ENCODE peak calls at places on chromosomes 16 and 17, in six cellular contexts. One of them, this sample, is unnamed.

GRCh38 chr16:76976101-76976500 is 214.9 kb upstream of the MON1B start:
- DNase-seq in endothelial cell of umbilical vein: no peak
- DNase-seq in hepatocyte: no peak
- DNase-seq in fibroblast of lung: no peak
- DNase-seq in mammary epithelial cell: no peak
- DNase-seq in PC-3: no peak
- DNase-seq in this sample: no peak

GRCh38 chr16:85526132-85526731 is 86.9 kb upstream of the GSE1 start:
- DNase-seq in endothelial cell of umbilical vein: no peak
- DNase-seq in hepatocyte: no peak
- DNase-seq in fibroblast of lung: peak; percentile 43
- DNase-seq in mammary epithelial cell: no peak
- DNase-seq in PC-3: no peak
- DNase-seq in this sample: no peak

GRCh38 chr17:337453-337852 is 15.2 kb downstream of the RPH3AL start:
- DNase-seq in endothelial cell of umbilical vein: no peak
- DNase-seq in hepatocyte: no peak
- DNase-seq in fibroblast of lung: no peak
- DNase-seq in mammary epithelial cell: no peak
- DNase-seq in PC-3: no peak
- DNase-seq in this sample: no peak

GRCh38 chr16:4260360-4260759 is 12.5 kb downstream of the TFAP4 start:
- DNase-seq in endothelial cell of umbilical vein: no peak
- DNase-seq in hepatocyte: no peak
- DNase-seq in fibroblast of lung: no peak
- DNase-seq in mammary epithelial cell: no peak
- DNase-seq in PC-3: no peak
- DNase-seq in this sample: no peak

GRCh38 chr16:19607610-19608280 is 52.2 kb downstream of the VPS35L start:
- DNase-seq in endothelial cell of umbilical vein: peak; percentile 41
- DNase-seq in hepatocyte: peak; percentile 32
- DNase-seq in fibroblast of lung: peak; percentile 84
- DNase-seq in mammary epithelial cell: no peak
- DNase-seq in PC-3: peak; percentile 87
- DNase-seq in this sample: no peak

GRCh38 chr17:43905985-43906852 is 1.1 kb downstream of the MPP2 start:
- DNase-seq in endothelial cell of umbilical vein: no peak
- DNase-seq in hepatocyte: peak; percentile 84
- DNase-seq in fibroblast of lung: peak; percentile 65
- DNase-seq in mammary epithelial cell: no peak
- DNase-seq in PC-3: no peak
- DNase-seq in this sample: no peak

GRCh38 chr16:6190756-6191155 is 1093.2 kb upstream of the EEF2KMT start:
- DNase-seq in endothelial cell of umbilical vein: no peak
- DNase-seq in hepatocyte: no peak
- DNase-seq in fibroblast of lung: no peak
- DNase-seq in mammary epithelial cell: no peak
- DNase-seq in PC-3: no peak
- DNase-seq in this sample: no peak

GRCh38 chr16:56866955-56867830 is 2.2 kb downstream of the SLC12A3 start:
- DNase-seq in endothelial cell of umbilical vein: peak; percentile 57
- DNase-seq in hepatocyte: peak; percentile 77
- DNase-seq in fibroblast of lung: peak; percentile 50
- DNase-seq in mammary epithelial cell: peak; percentile 19
- DNase-seq in PC-3: peak; percentile 65
- DNase-seq in this sample: no peak

GRCh38 chr17:2814499-2815341 is 18.5 kb downstream of the RAP1GAP2 start:
- DNase-seq in endothelial cell of umbilical vein: no peak
- DNase-seq in hepatocyte: no peak
- DNase-seq in fibroblast of lung: peak; percentile 11
- DNase-seq in mammary epithelial cell: peak; percentile 28
- DNase-seq in PC-3: peak; percentile 44
- DNase-seq in this sample: no peak

GRCh38 chr17:82314721-82315605 is 2.4 kb downstream of the CD7 start:
- DNase-seq in endothelial cell of umbilical vein: no peak
- DNase-seq in hepatocyte: no peak
- DNase-seq in fibroblast of lung: no peak
- DNase-seq in mammary epithelial cell: no peak
- DNase-seq in PC-3: no peak
- DNase-seq in this sample: no peak

GRCh38 chr17:32591428-32591827 is 104.6 kb downstream of the CDK5R1 start:
- DNase-seq in endothelial cell of umbilical vein: no peak
- DNase-seq in hepatocyte: no peak
- DNase-seq in fibroblast of lung: no peak
- DNase-seq in mammary epithelial cell: no peak
- DNase-seq in PC-3: no peak
- DNase-seq in this sample: no peak

GRCh38 chr16:75306102-75306762 is 54.8 kb upstream of the BCAR1 start:
- DNase-seq in endothelial cell of umbilical vein: peak; percentile 48
- DNase-seq in hepatocyte: peak; percentile 72
- DNase-seq in fibroblast of lung: peak; percentile 51
- DNase-seq in mammary epithelial cell: no peak
- DNase-seq in PC-3: peak; percentile 20
- DNase-seq in this sample: no peak

GRCh38 chr16:14014284-14014625 is 56.9 kb upstream of the MRTFB start:
- DNase-seq in endothelial cell of umbilical vein: no peak
- DNase-seq in hepatocyte: no peak
- DNase-seq in fibroblast of lung: no peak
- DNase-seq in mammary epithelial cell: peak; percentile 57
- DNase-seq in PC-3: no peak
- DNase-seq in this sample: no peak

GRCh38 chr16:14015948-14016347 is 55.2 kb upstream of the MRTFB start:
- DNase-seq in endothelial cell of umbilical vein: peak; percentile 73
- DNase-seq in hepatocyte: no peak
- DNase-seq in fibroblast of lung: peak; percentile 84
- DNase-seq in mammary epithelial cell: peak; percentile 55
- DNase-seq in PC-3: peak; percentile 65
- DNase-seq in this sample: no peak

GRCh38 chr16:14013571-14014283 is 57.4 kb upstream of the MRTFB start:
- DNase-seq in endothelial cell of umbilical vein: peak; percentile 17
- DNase-seq in hepatocyte: peak; percentile 18
- DNase-seq in fibroblast of lung: peak; percentile 84
- DNase-seq in mammary epithelial cell: peak; percentile 76
- DNase-seq in PC-3: peak; percentile 62
- DNase-seq in this sample: no peak

GRCh38 chr16:14015461-14015860 is 55.7 kb upstream of the MRTFB start:
- DNase-seq in endothelial cell of umbilical vein: no peak
- DNase-seq in hepatocyte: no peak
- DNase-seq in fibroblast of lung: no peak
- DNase-seq in mammary epithelial cell: no peak
- DNase-seq in PC-3: no peak
- DNase-seq in this sample: no peak

GRCh38 chr16:14015017-14015416 is 56.1 kb upstream of the MRTFB start:
- DNase-seq in endothelial cell of umbilical vein: no peak
- DNase-seq in hepatocyte: no peak
- DNase-seq in fibroblast of lung: no peak
- DNase-seq in mammary epithelial cell: no peak
- DNase-seq in PC-3: no peak
- DNase-seq in this sample: no peak
- H3K4me3 ChIP-seq in endothelial cell of umbilical vein: no peak overlapping the region
- H3K4me3 ChIP-seq in hepatocyte: no peak overlapping the region
- H3K4me3 ChIP-seq in fibroblast of lung: no peak overlapping the region
- H3K4me3 ChIP-seq in mammary epithelial cell: no peak overlapping the region
- H3K4me3 ChIP-seq in PC-3: no peak overlapping the region
- H3K4me3 ChIP-seq in this sample: no peak overlapping the region

GRCh38 chr17:4032245-4032644 is 68.0 kb upstream of the ATP2A3 start:
- DNase-seq in endothelial cell of umbilical vein: no peak
- DNase-seq in hepatocyte: no peak
- DNase-seq in fibroblast of lung: no peak
- DNase-seq in mammary epithelial cell: no peak
- DNase-seq in PC-3: no peak
- DNase-seq in this sample: no peak

GRCh38 chr17:4032738-4033137 is 68.5 kb upstream of the ATP2A3 start:
- DNase-seq in endothelial cell of umbilical vein: no peak
- DNase-seq in hepatocyte: no peak
- DNase-seq in fibroblast of lung: no peak
- DNase-seq in mammary epithelial cell: no peak
- DNase-seq in PC-3: no peak
- DNase-seq in this sample: no peak

GRCh38 chr17:4026255-4026654 is 62.0 kb upstream of the ATP2A3 start:
- DNase-seq in endothelial cell of umbilical vein: no peak
- DNase-seq in hepatocyte: no peak
- DNase-seq in fibroblast of lung: no peak
- DNase-seq in mammary epithelial cell: no peak
- DNase-seq in PC-3: no peak
- DNase-seq in this sample: no peak

GRCh38 chr17:4023220-4023619 is 59.0 kb upstream of the ATP2A3 start:
- DNase-seq in endothelial cell of umbilical vein: no peak
- DNase-seq in hepatocyte: no peak
- DNase-seq in fibroblast of lung: no peak
- DNase-seq in mammary epithelial cell: no peak
- DNase-seq in PC-3: no peak
- DNase-seq in this sample: no peak

DNA sequence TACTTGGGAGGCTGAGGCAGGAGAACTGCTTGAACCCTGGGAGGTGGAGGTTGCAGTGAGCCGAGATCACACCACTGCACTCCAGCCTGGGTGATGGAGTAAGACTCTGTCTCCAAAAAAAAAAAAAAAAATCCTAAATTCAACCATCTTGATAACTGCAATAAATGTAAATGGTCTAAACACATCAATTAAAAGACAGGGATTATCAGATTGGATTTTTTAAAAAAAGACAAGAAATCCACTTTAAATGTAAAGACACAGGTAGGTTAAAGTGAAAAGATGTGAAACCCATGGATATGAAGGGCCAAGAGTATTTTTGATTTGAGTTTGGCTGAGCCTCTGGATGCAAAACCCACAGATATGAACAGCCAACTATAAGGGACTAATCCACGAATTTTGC is 64.2 kb upstream of the ATP2A3 start:
- DNase-seq in endothelial cell of umbilical vein: no peak
- DNase-seq in hepatocyte: no peak
- DNase-seq in fibroblast of lung: no peak
- DNase-seq in mammary epithelial cell: no peak
- DNase-seq in PC-3: no peak
- DNase-seq in this sample: no peak
- H3K9me3 ChIP-seq in endothelial cell of umbilical vein: peaks cover 9% of the 10 kb centered on the region
- H3K9me3 ChIP-seq in hepatocyte: peaks cover 41% of the 10 kb centered on the region
- H3K9me3 ChIP-seq in fibroblast of lung: no peaks in the 10 kb centered on the region
- H3K9me3 ChIP-seq in mammary epithelial cell: peaks cover 32% of the 10 kb centered on the region
- H3K9me3 ChIP-seq in PC-3: peaks cover 7% of the 10 kb centered on the region
- H3K9me3 ChIP-seq in this sample: peaks cover 8% of the 10 kb centered on the region

GRCh38 chr17:9123594-9124553 is 102.6 kb downstream of the NTN1 start:
- DNase-seq in endothelial cell of umbilical vein: no peak
- DNase-seq in hepatocyte: no peak
- DNase-seq in fibroblast of lung: peak; percentile 16
- DNase-seq in mammary epithelial cell: no peak
- DNase-seq in PC-3: no peak
- DNase-seq in this sample: no peak
- H2AFZ ChIP-seq in endothelial cell of umbilical vein: no peak overlapping the region
- H2AFZ ChIP-seq in hepatocyte: no peak overlapping the region
- H2AFZ ChIP-seq in fibroblast of lung: no peak overlapping the region
- H2AFZ ChIP-seq in mammary epithelial cell: no peak overlapping the region
- H2AFZ ChIP-seq in PC-3: no peak overlapping the region
- H2AFZ ChIP-seq in this sample: no peak overlapping the region

GRCh38 chr17:67438669-67439068 is 61.6 kb downstream of the PITPNC1 start:
- DNase-seq in endothelial cell of umbilical vein: no peak
- DNase-seq in hepatocyte: no peak
- DNase-seq in fibroblast of lung: no peak
- DNase-seq in mammary epithelial cell: no peak
- DNase-seq in PC-3: no peak
- DNase-seq in this sample: no peak
- H3K4me3 ChIP-seq in endothelial cell of umbilical vein: no peak overlapping the region
- H3K4me3 ChIP-seq in hepatocyte: no peak overlapping the region
- H3K4me3 ChIP-seq in fibroblast of lung: no peak overlapping the region
- H3K4me3 ChIP-seq in mammary epithelial cell: no peak overlapping the region
- H3K4me3 ChIP-seq in PC-3: no peak overlapping the region
- H3K4me3 ChIP-seq in this sample: no peak overlapping the region

DNA sequence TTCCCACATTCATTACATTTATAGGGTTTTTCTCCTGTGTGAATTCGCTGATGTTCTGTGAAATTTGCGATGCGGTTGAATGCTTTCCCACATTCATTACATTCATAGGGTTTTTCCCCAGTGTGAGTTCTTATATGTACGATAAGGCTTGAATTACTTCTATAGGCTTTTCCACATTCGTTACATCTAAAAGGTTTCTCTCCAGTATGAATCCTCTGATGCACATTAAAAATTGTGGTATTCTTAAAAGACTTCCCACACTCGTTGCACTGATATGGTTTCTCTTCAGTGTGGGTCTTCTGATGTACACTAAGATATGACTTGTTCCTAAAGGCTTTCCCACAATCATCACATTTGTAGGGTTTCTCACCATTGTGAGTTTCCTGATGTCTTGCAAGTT is 30.4 kb downstream of the ZNF624 start:
- DNase-seq in endothelial cell of umbilical vein: no peak
- DNase-seq in hepatocyte: no peak
- DNase-seq in fibroblast of lung: no peak
- DNase-seq in mammary epithelial cell: no peak
- DNase-seq in PC-3: no peak
- DNase-seq in this sample: no peak
- H3K9me3 ChIP-seq in endothelial cell of umbilical vein: peaks cover 21% of the 10 kb centered on the region
- H3K9me3 ChIP-seq in hepatocyte: peaks cover 57% of the 10 kb centered on the region
- H3K9me3 ChIP-seq in fibroblast of lung: no peaks in the 10 kb centered on the region
- H3K9me3 ChIP-seq in mammary epithelial cell: peaks cover 57% of the 10 kb centered on the region
- H3K9me3 ChIP-seq in PC-3: peaks cover 89% of the 10 kb centered on the region
- H3K9me3 ChIP-seq in this sample: peaks cover 12% of the 10 kb centered on the region

GRCh38 chr16:21222495-21223337 is 10.8 kb upstream of the ANKS4B start:
- DNase-seq in endothelial cell of umbilical vein: no peak
- DNase-seq in hepatocyte: no peak
- DNase-seq in fibroblast of lung: no peak
- DNase-seq in mammary epithelial cell: no peak
- DNase-seq in PC-3: no peak
- DNase-seq in this sample: no peak
- H2AFZ ChIP-seq in endothelial cell of umbilical vein: no peak overlapping the region
- H2AFZ ChIP-seq in hepatocyte: peak overlapping the region; percentile 41
- H2AFZ ChIP-seq in fibroblast of lung: no peak overlapping the region
- H2AFZ ChIP-seq in mammary epithelial cell: no peak overlapping the region
- H2AFZ ChIP-seq in PC-3: no peak overlapping the region
- H2AFZ ChIP-seq in this sample: no peak overlapping the region

GRCh38 chr17:4998666-4999428 is 1.1 kb downstream of the KIF1C start:
- DNase-seq in endothelial cell of umbilical vein: no peak
- DNase-seq in hepatocyte: peak; percentile 80
- DNase-seq in fibroblast of lung: no peak
- DNase-seq in mammary epithelial cell: no peak
- DNase-seq in PC-3: peak; percentile 2
- DNase-seq in this sample: no peak

GRCh38 chr17:5000237-5000639 is 2.5 kb downstream of the KIF1C start:
- DNase-seq in endothelial cell of umbilical vein: no peak
- DNase-seq in hepatocyte: no peak
- DNase-seq in fibroblast of lung: no peak
- DNase-seq in mammary epithelial cell: no peak
- DNase-seq in PC-3: no peak
- DNase-seq in this sample: no peak

GRCh38 chr17:4997302-4998026 is at the start of the genes INCA1 and KIF1C:
- DNase-seq in endothelial cell of umbilical vein: peak; percentile 89
- DNase-seq in hepatocyte: peak; percentile 98
- DNase-seq in fibroblast of lung: peak; percentile 85
- DNase-seq in mammary epithelial cell: peak; percentile 90
- DNase-seq in PC-3: peak; percentile 85
- DNase-seq in this sample: peak; percentile 25

GRCh38 chr17:4999429-5000093 is 1.8 kb downstream of the KIF1C start:
- DNase-seq in endothelial cell of umbilical vein: no peak
- DNase-seq in hepatocyte: no peak
- DNase-seq in fibroblast of lung: no peak
- DNase-seq in mammary epithelial cell: no peak
- DNase-seq in PC-3: no peak
- DNase-seq in this sample: no peak

GRCh38 chr17:4998027-4998665 is 396 bp downstream of the KIF1C start:
- DNase-seq in endothelial cell of umbilical vein: peak; percentile 28
- DNase-seq in hepatocyte: no peak
- DNase-seq in fibroblast of lung: peak; percentile 34
- DNase-seq in mammary epithelial cell: no peak
- DNase-seq in PC-3: no peak
- DNase-seq in this sample: no peak
- H3K4me3 ChIP-seq in endothelial cell of umbilical vein: peak overlapping the region; percentile 95
- H3K4me3 ChIP-seq in hepatocyte: peak overlapping the region; percentile 98
- H3K4me3 ChIP-seq in fibroblast of lung: peak overlapping the region; percentile 93
- H3K4me3 ChIP-seq in mammary epithelial cell: peak overlapping the region; percentile 82
- H3K4me3 ChIP-seq in PC-3: peak overlapping the region; percentile 79
- H3K4me3 ChIP-seq in this sample: peak overlapping the region; percentile 97

This sample was measured in keratinocyte.